ENCODE peak calls at places on chromosome 14, in five cellular contexts. W is NT2/D1, Z is GM12878, D is H1, E is HepG2. C is an unnamed sample.
A peak's percentile ranks its signal among the peaks of the same experiment; 100 is the strongest.

GRCh38 chr14:103517626-103518415 is 4.8 kb downstream of the CKB start:
- DNase-seq in Z (no peak), W (no peak), D (peak; percentile 67), E (no peak), C (no peak)

GRCh38 chr14:37179896-37180502 is 7.6 kb upstream of the SLC25A21 start:
- DNase-seq in D (no peak), E (no peak), W (no peak), Z (no peak), C (no peak)

GRCh38 chr14:51581017-51581881 is 70.5 kb upstream of the FRMD6 start:
- DNase-seq in W (no peak), E (no peak), Z (no peak), D (no peak), C (peak; percentile 10)

GRCh38 chr14:97328743-97329142 is 531.6 kb downstream of the VRK1 start:
- DNase-seq in D (no peak), W (no peak), Z (no peak), E (no peak), C (no peak)

GRCh38 chr14:89921896-89922548 is 32.5 kb downstream of the EFCAB11 start:
- DNase-seq in D (no peak), E (no peak), W (no peak), Z (no peak), C (no peak)

GRCh38 chr14:21097616-21098133 is 780 bp downstream of the ZNF219 start:
- DNase-seq in E (no peak), D (no peak), W (no peak), Z (no peak), C (no peak)

GRCh38 chr14:64035143-64035542 is 182.3 kb downstream of the SYNE2 start:
- DNase-seq in D (no peak), W (no peak), Z (no peak), E (no peak), C (no peak)

GRCh38 chr14:104656014-104656714 is 33.3 kb upstream of the INF2 start:
- DNase-seq in E (no peak), Z (no peak), W (no peak), D (no peak), C (no peak)

GRCh38 chr14:101456246-101457159 is 104.8 kb upstream of the DIO3 start:
- DNase-seq in W (peak; percentile 35), E (no peak), D (peak; percentile 51), Z (no peak), C (no peak)

GRCh38 chr14:97713023-97713422 is 915.8 kb downstream of the VRK1 start:
- DNase-seq in E (no peak), Z (no peak), D (no peak), W (no peak), C (no peak)

GRCh38 chr14:104551851-104552737 is 27.5 kb upstream of the C14orf180 start:
- DNase-seq in Z (no peak), E (no peak), W (no peak), D (no peak), C (no peak)

GRCh38 chr14:99265571-99265970 is 6.4 kb downstream of the BCL11B start:
- DNase-seq in D (no peak), W (no peak), Z (no peak), E (no peak), C (no peak)

GRCh38 chr14:34875031-34875922 is at the start of gene BAZ1A:
- DNase-seq in E (peak; percentile 93), W (peak; percentile 44), Z (peak; percentile 41), D (no peak), C (peak; percentile 68)

GRCh38 chr14:33791971-33792370 is 158.9 kb downstream of the EGLN3 start:
- DNase-seq in W (no peak), Z (peak; percentile 50), E (no peak), D (no peak), C (no peak)
- TF ChIP-seq SUZ12 in W (no peak), Z (no peak), E (no peak), D (no peak), C (no peak)

GRCh38 chr14:93161411-93161940 is 23.2 kb downstream of the MOAP1 start:
- DNase-seq in E (no peak), D (no peak), W (no peak), Z (no peak), C (no peak)

GRCh38 chr14:93155667-93156066 is 29.0 kb downstream of the MOAP1 start:
- DNase-seq in W (no peak), D (no peak), E (no peak), Z (no peak), C (no peak)

GRCh38 chr14:93160353-93160801 is 24.3 kb downstream of the MOAP1 start:
- DNase-seq in D (no peak), E (no peak), Z (no peak), W (no peak), C (peak; percentile 52)

DNA sequence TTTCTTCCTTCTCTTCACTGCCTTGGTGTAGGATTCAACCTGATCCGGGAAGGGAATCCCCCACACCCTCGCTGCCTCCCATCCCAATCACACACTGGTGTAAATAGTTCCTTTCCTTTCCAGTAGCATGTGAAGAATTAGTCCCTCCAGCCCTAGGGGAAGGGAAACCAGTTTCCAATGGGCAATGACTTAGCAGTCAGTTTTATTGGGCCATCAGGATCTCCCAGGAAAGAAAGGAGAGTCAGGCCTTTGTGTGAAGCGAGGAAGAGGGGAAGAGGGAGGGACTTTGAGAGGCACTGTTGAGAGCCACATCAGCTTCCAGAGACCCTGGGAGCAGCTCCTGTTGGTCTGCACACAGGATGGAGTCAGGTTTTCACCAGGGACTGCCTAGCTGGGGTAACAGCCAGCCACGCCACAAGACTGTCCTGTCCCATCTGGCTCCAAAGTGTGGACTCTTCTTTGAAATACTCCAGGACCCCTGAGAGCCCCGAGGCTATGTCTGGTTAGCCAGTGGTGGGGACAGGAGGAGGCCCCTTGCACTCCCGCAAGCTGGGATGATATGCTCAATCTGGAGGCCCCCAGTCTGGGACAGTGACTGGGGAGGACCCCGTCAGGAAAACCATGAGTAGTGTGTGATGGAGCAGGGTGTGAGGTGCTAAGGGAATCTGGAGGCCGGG is 27.9 kb downstream of the MOAP1 start:
- DNase-seq in E (no peak), D (no peak), Z (no peak), W (no peak), C (no peak)
- TF ChIP-seq SUZ12 in E (no peak), D (no peak), Z (no peak), W (no peak), C (no peak)

GRCh38 chr14:68282479-68283377 is 463.1 kb downstream of the RAD51B start:
- DNase-seq in W (no peak), E (peak; percentile 42), Z (peak; percentile 86), D (no peak), C (no peak)
- TF ChIP-seq SUZ12 in W (no peak), E (no peak), Z (no peak), D (no peak), C (no peak)

GRCh38 chr14:55324812-55325211 is 53.6 kb downstream of the FBXO34 start:
- DNase-seq in D (no peak), E (no peak), Z (no peak), W (no peak), C (no peak)
- TF ChIP-seq SUZ12 in D (no peak), E (no peak), Z (no peak), W (no peak), C (no peak)

DNA sequence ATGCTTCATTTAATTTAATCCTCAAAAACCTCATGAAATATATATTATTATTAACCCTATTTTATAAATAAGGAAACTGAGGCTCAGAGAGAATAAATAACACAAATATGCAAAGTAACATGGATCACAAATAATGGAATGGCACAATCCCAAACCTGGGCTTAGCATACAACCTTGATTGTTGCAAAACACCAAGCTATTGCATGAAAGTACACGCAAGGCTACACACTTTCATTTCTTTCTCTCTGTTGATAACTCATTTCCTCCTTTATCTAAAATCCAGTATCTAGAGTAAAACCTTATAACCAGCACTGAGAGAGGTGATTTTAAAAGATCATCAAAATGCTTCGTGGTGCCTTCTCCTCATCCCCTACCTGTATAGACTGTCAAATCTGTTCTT is 2.8 kb upstream of the DAAM1 start:
- DNase-seq in W (no peak), Z (no peak), D (no peak), E (no peak), C (no peak)
- TF ChIP-seq SUZ12 in W (no peak), Z (no peak), D (no peak), E (no peak), C (no peak)

C was measured in HEK293T.